ENCODE peak calls at places on chromosomes 12 and 14, in six cellular contexts. O, S, T, P, Z and B are unnamed samples.

GRCh38 chr12:115394498-115395220 is 710.7 kb upstream of the TBX3 start:
- DNase-seq in O (peak), S (no peak), T (no peak), P (no peak), Z (no peak), B (no peak)

GRCh38 chr12:24226745-24227350 is 277.4 kb upstream of the SOX5 start:
- DNase-seq in O (peak), S (no peak), T (no peak), P (no peak), Z (no peak), B (no peak)

GRCh38 chr12:6341439-6342139 is at the start of gene TNFRSF1A:
- DNase-seq in O (peak), S (peak), T (peak), P (peak), Z (peak), B (peak)

GRCh38 chr12:10540776-10541205 is 35.1 kb downstream of the EIF2S3B start:
- DNase-seq in O (no peak), S (no peak), T (no peak), P (no peak), Z (no peak), B (no peak)

GRCh38 chr12:90621927-90622326 is 333.0 kb downstream of the CCER1 start:
- DNase-seq in O (no peak), S (no peak), T (no peak), P (no peak), Z (no peak), B (no peak)

GRCh38 chr14:73784065-73784987 is 67.3 kb upstream of the PTGR2 start:
- DNase-seq in O (no peak), S (no peak), T (peak), P (no peak), Z (no peak), B (no peak)

GRCh38 chr12:123431951-123432886 is 4.3 kb downstream of the RILPL2 start:
- DNase-seq in O (no peak), S (no peak), T (no peak), P (no peak), Z (no peak), B (no peak)

GRCh38 chr12:15738438-15739015 is 50.7 kb downstream of the EPS8 start:
- DNase-seq in O (no peak), S (no peak), T (no peak), P (no peak), Z (no peak), B (no peak)

GRCh38 chr12:50467441-50467840 is 37.3 kb upstream of the DIP2B start:
- DNase-seq in O (no peak), S (no peak), T (no peak), P (no peak), Z (no peak), B (no peak)

GRCh38 chr12:123912415-123913385 is 59.9 kb downstream of the CCDC92 start:
- DNase-seq in O (peak), S (no peak), T (no peak), P (no peak), Z (no peak), B (no peak)

GRCh38 chr12:113766880-113767878 is 198.9 kb downstream of the RBM19 start:
- DNase-seq in O (peak), S (no peak), T (no peak), P (no peak), Z (peak), B (no peak)

GRCh38 chr12:91370086-91370868 is 187.7 kb upstream of the DCN start:
- DNase-seq in O (no peak), S (no peak), T (no peak), P (no peak), Z (no peak), B (no peak)

GRCh38 chr14:102795060-102795925 is 18.0 kb downstream of the TRAF3 start:
- DNase-seq in O (peak), S (peak), T (peak), P (no peak), Z (peak), B (peak)

GRCh38 chr12:72679147-72679757 is 407.1 kb downstream of the TRHDE start:
- DNase-seq in O (no peak), S (no peak), T (no peak), P (no peak), Z (no peak), B (no peak)

GRCh38 chr12:113333111-113333750 is 1.7 kb downstream of the SLC8B1 start:
- DNase-seq in O (no peak), S (no peak), T (no peak), P (no peak), Z (no peak), B (no peak)

GRCh38 chr12:103806807-103807206 is 34.2 kb downstream of the NT5DC3 start:
- DNase-seq in O (no peak), S (no peak), T (peak), P (no peak), Z (no peak), B (no peak)

GRCh38 chr14:100440758-100441203 is 117.6 kb downstream of the SLC25A47 start:
- DNase-seq in O (no peak), S (no peak), T (no peak), P (no peak), Z (no peak), B (no peak)

GRCh38 chr12:92796650-92797049 is 93.9 kb downstream of the PLEKHG7 start:
- DNase-seq in O (no peak), S (no peak), T (no peak), P (no peak), Z (no peak), B (no peak)

GRCh38 chr12:51923506-51924365 is 16.4 kb downstream of the ACVRL1 start:
- DNase-seq in O (no peak), S (peak), T (peak), P (peak), Z (peak), B (peak)

GRCh38 chr12:50981319-50982239 is 29.2 kb downstream of the HIGD1C start:
- DNase-seq in O (peak), S (no peak), T (no peak), P (no peak), Z (no peak), B (no peak)

GRCh38 chr12:51082561-51083139 is 746 bp downstream of the CSRNP2 start:
- DNase-seq in O (peak), S (peak), T (no peak), P (no peak), Z (peak), B (peak)

GRCh38 chr12:6346942-6347341 is 5.1 kb upstream of the TNFRSF1A start:
- DNase-seq in O (no peak), S (no peak), T (no peak), P (no peak), Z (no peak), B (no peak)

GRCh38 chr14:95237956-95238355 is 80.6 kb upstream of the DICER1 start:
- DNase-seq in O (no peak), S (no peak), T (no peak), P (no peak), Z (no peak), B (peak)

GRCh38 chr14:44742202-44742601 is 219.5 kb downstream of the KLHL28 start:
- DNase-seq in O (no peak), S (no peak), T (no peak), P (no peak), Z (no peak), B (no peak)

GRCh38 chr12:59077153-59077930 is 157.0 kb upstream of the LRIG3 start:
- DNase-seq in O (no peak), S (peak), T (no peak), P (peak), Z (no peak), B (no peak)

GRCh38 chr12:117387832-117388231 is 26.4 kb upstream of the NOS1 start:
- DNase-seq in O (no peak), S (no peak), T (no peak), P (no peak), Z (no peak), B (no peak)

GRCh38 chr14:64294672-64295413 is 672 bp upstream of the ESR2 start:
- DNase-seq in O (peak), S (peak), T (peak), P (peak), Z (peak), B (peak)

GRCh38 chr12:26198742-26199141 is 3.4 kb downstream of the SSPN start:
- DNase-seq in O (no peak), S (no peak), T (peak), P (no peak), Z (no peak), B (no peak)

GRCh38 chr14:76311410-76311758 is 64.6 kb upstream of the ESRRB start:
- DNase-seq in O (no peak), S (no peak), T (no peak), P (no peak), Z (no peak), B (no peak)

DNA sequence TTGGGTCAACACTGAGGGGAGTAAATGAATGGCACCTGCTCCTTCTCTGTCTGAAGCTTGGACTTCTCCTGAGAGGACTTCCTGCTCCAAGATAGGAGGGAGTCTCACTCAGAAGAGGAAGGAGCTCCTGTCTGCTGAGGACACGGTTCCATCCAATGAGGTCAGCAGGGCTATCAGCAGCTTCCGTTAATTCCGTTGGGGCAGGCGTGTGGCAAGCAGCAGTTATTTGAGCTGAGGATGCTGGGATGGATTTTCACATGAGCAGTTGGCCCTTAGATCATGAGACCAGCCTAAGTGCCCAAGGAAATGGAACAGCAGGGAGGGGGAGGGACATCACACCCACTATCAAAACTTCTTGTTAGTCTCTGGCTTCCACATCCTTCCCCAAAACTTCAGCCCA is 159.0 kb upstream of the PZP start:
- DNase-seq in O (no peak), S (no peak), T (no peak), P (no peak), Z (no peak), B (no peak)
- TF ChIP-seq EP300 in O (no peak), S (no peak), T (no peak), P (no peak), Z (no peak), B (no peak)

DNA sequence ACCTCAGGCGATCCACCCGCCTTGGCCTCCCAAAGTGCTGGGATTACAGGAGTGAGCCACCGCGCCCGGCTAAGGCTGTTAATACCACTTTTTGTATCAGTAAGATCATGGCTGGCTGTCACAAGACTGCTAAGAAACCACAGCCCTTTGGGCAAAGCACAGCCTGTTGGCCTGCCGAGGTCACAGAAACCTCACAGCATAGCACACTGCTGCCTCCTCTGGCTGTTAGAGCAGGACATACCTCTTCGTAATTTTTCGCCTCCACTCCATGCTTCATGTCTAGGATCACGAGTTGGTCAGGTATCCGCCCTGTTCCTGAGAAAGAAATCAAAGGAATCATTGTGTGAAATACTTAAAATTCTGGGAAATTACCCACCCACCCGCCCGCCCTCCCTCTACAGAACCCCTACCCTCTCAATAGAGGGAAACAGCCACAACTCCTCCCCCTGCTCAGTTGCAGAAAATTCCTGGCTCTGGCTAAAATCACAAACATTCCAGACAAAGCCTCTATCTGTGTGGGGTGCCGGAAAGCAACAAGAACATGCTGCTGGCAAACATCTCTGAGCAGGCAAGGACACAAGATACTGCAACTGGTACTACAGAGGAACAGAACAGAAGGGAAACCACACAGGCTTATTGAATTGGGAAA is 20.7 kb upstream of the NEK9 start:
- DNase-seq in O (peak), S (peak), T (peak), P (peak), Z (no peak), B (peak)
- TF ChIP-seq EP300 in O (no peak), S (no peak), T (no peak), P (peak), Z (no peak), B (peak)

GRCh38 chr12:1204581-1205121 is 213.6 kb downstream of the ERC1 start:
- DNase-seq in O (no peak), S (no peak), T (no peak), P (no peak), Z (no peak), B (no peak)
- TF ChIP-seq EP300 in O (no peak), S (no peak), T (no peak), P (no peak), Z (no peak), B (no peak)

DNA sequence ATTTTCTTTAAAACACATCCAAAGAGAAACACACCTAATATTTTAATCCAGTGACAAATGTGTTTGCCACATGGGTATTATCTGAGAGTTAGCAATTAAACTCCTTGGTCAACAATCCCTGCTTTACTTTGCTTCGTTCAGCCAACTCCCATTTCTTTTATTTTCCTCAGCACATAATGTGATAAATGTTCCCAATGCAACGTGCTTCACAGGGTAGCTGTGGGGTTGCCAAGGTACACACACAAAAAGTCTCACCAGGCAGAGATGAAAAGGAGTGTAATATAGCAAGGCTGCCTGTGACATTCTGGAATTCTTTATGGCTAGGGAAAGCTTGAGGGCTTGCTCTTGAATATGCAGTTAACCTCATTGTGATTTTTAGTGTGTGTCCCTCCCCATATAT is 208.0 kb upstream of the DIO2 start:
- DNase-seq in O (no peak), S (no peak), T (no peak), P (no peak), Z (no peak), B (no peak)
- TF ChIP-seq EP300 in O (no peak), S (no peak), T (no peak), P (no peak), Z (no peak), B (no peak)

GRCh38 chr12:41288188-41288811 is 100.2 kb downstream of the PDZRN4 start:
- DNase-seq in O (no peak), S (no peak), T (no peak), P (no peak), Z (no peak), B (no peak)
- TF ChIP-seq EP300 in O (no peak), S (no peak), T (no peak), P (no peak), Z (no peak), B (no peak)

GRCh38 chr12:63916561-63917476 is 72.3 kb downstream of the SRGAP1 start:
- DNase-seq in O (no peak), S (no peak), T (no peak), P (no peak), Z (no peak), B (no peak)

GRCh38 chr12:63917864-63918742 is 73.6 kb downstream of the SRGAP1 start:
- DNase-seq in O (peak), S (no peak), T (no peak), P (no peak), Z (peak), B (no peak)

GRCh38 chr12:63913929-63914328 is 69.4 kb downstream of the SRGAP1 start:
- DNase-seq in O (no peak), S (no peak), T (no peak), P (no peak), Z (no peak), B (no peak)

GRCh38 chr12:63917477-63917862 is 73.0 kb downstream of the SRGAP1 start:
- DNase-seq in O (no peak), S (no peak), T (no peak), P (no peak), Z (no peak), B (no peak)

GRCh38 chr12:63915105-63915830 is 70.8 kb downstream of the SRGAP1 start:
- DNase-seq in O (no peak), S (no peak), T (no peak), P (no peak), Z (peak), B (no peak)
- TF ChIP-seq EP300 in O (no peak), S (no peak), T (no peak), P (no peak), Z (no peak), B (no peak)

DNA sequence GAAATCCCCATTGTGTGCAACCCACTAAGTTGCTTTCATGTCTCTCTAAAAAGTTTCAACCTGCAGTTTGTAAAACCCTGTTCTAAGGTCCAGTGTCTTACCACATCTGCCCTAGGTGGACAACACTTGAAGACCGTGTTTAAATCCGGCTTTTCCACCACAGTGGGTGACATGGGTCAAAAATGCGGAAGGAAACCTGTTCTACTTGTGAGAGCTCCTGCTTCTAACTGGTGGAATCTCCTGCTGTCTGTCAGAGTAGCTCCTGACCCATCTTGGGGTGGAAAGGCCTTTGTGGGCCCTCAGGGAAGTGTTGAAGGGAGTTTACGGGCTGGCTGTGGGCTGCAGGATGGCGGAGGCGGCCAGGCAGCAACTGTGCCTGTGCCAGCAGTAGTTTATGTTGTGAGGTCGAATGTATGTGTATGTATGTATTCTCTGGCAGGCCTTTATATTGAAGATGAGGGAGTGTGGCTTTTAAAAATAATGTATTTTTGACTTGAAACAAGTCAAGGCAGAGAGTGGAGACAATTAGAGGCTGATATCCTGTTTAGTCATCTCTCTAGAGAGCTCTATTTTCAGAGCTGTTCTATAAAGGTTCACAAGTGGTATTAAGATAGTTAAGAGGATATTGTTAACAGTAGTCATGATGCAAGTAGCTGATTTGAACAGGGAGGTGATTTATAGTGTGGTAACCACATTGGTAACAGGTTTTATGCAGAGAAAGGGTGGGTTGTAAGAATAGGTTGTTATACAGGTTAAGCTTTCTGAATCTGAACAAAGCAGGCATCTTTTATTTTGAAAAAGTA is 67.0 kb downstream of the PRKCH start:
- DNase-seq in O (no peak), S (no peak), T (no peak), P (no peak), Z (no peak), B (no peak)
- TF ChIP-seq EP300 in O (no peak), S (no peak), T (no peak), P (no peak), Z (no peak), B (no peak)

DNA sequence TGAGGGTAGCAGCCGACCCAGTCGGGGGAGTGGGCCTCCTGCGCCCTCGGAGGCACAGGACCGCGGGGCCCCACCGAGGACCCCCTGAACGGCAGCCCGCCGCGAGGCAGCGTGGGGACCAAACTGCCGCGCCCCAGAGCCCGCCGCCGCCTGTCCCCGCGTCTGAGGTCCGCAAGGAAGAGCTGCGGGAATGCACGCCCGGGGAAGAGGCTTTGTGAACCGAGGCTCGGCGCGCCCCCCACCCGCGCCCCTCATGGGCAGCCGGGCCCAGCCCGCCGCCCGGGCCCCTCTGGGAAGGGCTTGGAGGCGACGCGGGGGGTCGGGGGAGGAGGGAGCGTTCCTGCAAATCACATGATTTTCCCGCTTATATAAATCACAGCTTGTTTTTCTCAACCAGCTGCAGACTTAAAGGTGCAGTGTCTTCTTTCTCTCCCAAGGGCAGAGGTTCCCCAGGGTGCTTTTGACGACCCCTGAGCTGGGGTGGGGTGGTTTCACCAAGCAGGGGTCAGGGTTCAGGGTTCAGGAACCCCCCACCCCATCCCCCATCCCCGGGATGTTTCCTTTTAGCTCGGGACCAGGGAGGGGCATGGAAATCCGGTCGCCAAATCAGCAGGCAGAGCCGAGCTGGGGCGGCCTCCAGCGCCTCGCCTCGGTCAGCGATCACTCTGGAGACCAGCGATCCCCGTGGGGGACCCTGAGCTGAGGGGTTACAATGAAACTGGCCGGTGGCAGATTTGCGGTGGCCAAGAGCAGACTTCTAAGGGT is 44.7 kb upstream of the ATP23 start:
- DNase-seq in O (no peak), S (peak), T (peak), P (peak), Z (peak), B (peak)
- TF ChIP-seq EP300 in O (no peak), S (no peak), T (peak), P (peak), Z (no peak), B (peak)